ENCODE peak calls at places on chromosomes 11 and 22, in four cellular contexts. F, B, N and E are unnamed samples.

GRCh38 chr11:61327669-61328071 is 5.2 kb downstream of the DDB1 start:
- DNase-seq in N (peak), B (peak), F (no peak), E (peak)

GRCh38 chr11:19756675-19757475 is 44.2 kb downstream of the NAV2 start:
- DNase-seq in N (no peak), B (peak), F (no peak), E (peak)

GRCh38 chr22:46011627-46012181 is 34.7 kb upstream of the WNT7B start:
- DNase-seq in F (no peak), N (no peak), B (no peak), E (no peak)

GRCh38 chr11:65445101-65445603 is 22.6 kb downstream of the NEAT1 start:
- DNase-seq in B (peak), F (no peak), N (peak), E (no peak)

GRCh38 chr11:6648505-6648904 is 7.1 kb downstream of the DCHS1 start:
- DNase-seq in F (no peak), N (no peak), B (no peak), E (no peak)

GRCh38 chr11:1076061-1076665 is 1.5 kb downstream of the MUC2 start:
- DNase-seq in B (no peak), F (no peak), N (no peak), E (no peak)

GRCh38 chr11:100942016-100942415 is 187.6 kb downstream of the PGR start:
- DNase-seq in F (no peak), B (peak), N (no peak), E (peak)

GRCh38 chr11:60942970-60943565 is 8.9 kb downstream of the SLC15A3 start:
- DNase-seq in N (no peak), B (no peak), F (no peak), E (no peak)

GRCh38 chr11:76796511-76797203 is 13.5 kb downstream of the TSKU start:
- DNase-seq in F (no peak), N (no peak), B (no peak), E (no peak)

GRCh38 chr11:93532285-93532789 is 10.9 kb downstream of the SMCO4 start:
- DNase-seq in B (no peak), F (no peak), N (peak), E (no peak)

GRCh38 chr11:83819936-83820549 is 533.9 kb upstream of the CCDC90B start:
- DNase-seq in N (peak), F (peak), B (peak), E (peak)

GRCh38 chr11:120205596-120206161 is 5.2 kb upstream of the OAF start:
- DNase-seq in B (peak), N (peak), F (no peak), E (peak)

GRCh38 chr22:35311551-35311999 is 11.9 kb downstream of the TOM1 start:
- DNase-seq in N (no peak), B (no peak), F (no peak), E (no peak)

GRCh38 chr11:120571476-120571875 is 59.9 kb downstream of the GRIK4 start:
- DNase-seq in N (no peak), B (no peak), F (no peak), E (no peak)

GRCh38 chr22:43753718-43754117 is 58.4 kb downstream of the EFCAB6 start:
- DNase-seq in F (no peak), B (no peak), N (no peak), E (no peak)

GRCh38 chr22:34975721-34976120 is 90.2 kb upstream of the ISX start:
- DNase-seq in N (no peak), F (no peak), B (no peak), E (no peak)

GRCh38 chr11:19631657-19632325 is 80.8 kb upstream of the NAV2 start:
- DNase-seq in B (no peak), N (no peak), F (no peak), E (no peak)

GRCh38 chr11:18768472-18768901 is 23.1 kb downstream of the PTPN5 start:
- DNase-seq in N (no peak), F (no peak), B (no peak), E (no peak)

GRCh38 chr11:70326365-70326803 is 55.9 kb downstream of the PPFIA1 start:
- DNase-seq in N (peak), B (peak), F (no peak), E (peak)

GRCh38 chr22:11360632-11361031 is 4167.4 kb upstream of the OR11H1 start:
- DNase-seq in B (no peak), N (no peak), F (no peak), E (no peak)

GRCh38 chr11:105054723-105055492 is 9.8 kb upstream of the CARD16 start:
- DNase-seq in F (no peak), N (no peak), B (no peak), E (no peak)

GRCh38 chr11:13664351-13664750 is 4.1 kb upstream of the FAR1 start:
- DNase-seq in N (no peak), B (no peak), F (no peak), E (no peak)

GRCh38 chr11:1437500-1437899 is 47.8 kb downstream of the BRSK2 start:
- DNase-seq in N (peak), B (peak), F (no peak), E (peak)

GRCh38 chr11:62921201-62921572 is at the start of gene CHRM1:
- DNase-seq in N (no peak), F (no peak), B (no peak), E (no peak)

GRCh38 chr11:37786214-37786755 is 1188.2 kb upstream of the RAG2 start:
- DNase-seq in B (peak), F (no peak), N (peak), E (no peak)

GRCh38 chr11:118913411-118914125 is 12.2 kb downstream of the BCL9L start:
- DNase-seq in B (no peak), F (no peak), N (no peak), E (no peak)

GRCh38 chr22:20026204-20026908 is 5.4 kb downstream of the TANGO2 start:
- DNase-seq in B (no peak), N (no peak), F (no peak), E (no peak)

GRCh38 chr11:111942826-111943225 is 5.7 kb downstream of the DIXDC1 start:
- DNase-seq in N (peak), F (no peak), B (peak), E (peak)

GRCh38 chr11:76664578-76665061 is 5.9 kb downstream of the LRRC32 start:
- DNase-seq in F (no peak), N (no peak), B (no peak), E (no peak)

GRCh38 chr11:2775626-2776350 is 76.0 kb upstream of the KCNQ1OT1 start:
- DNase-seq in F (no peak), N (no peak), B (no peak), E (no peak)

GRCh38 chr11:105179542-105180278 is 40.1 kb upstream of the CARD18 start:
- DNase-seq in B (no peak), N (no peak), F (no peak), E (no peak)

GRCh38 chr11:58659910-58660570 is 37.6 kb downstream of the CNTF start:
- DNase-seq in N (no peak), F (no peak), B (no peak), E (no peak)

GRCh38 chr11:103619938-103620337 is 416.5 kb upstream of the DDI1 start:
- DNase-seq in F (no peak), B (no peak), N (no peak), E (no peak)

GRCh38 chr22:32482708-32483107 is 8.1 kb downstream of the FBXO7 start:
- DNase-seq in B (no peak), F (no peak), N (no peak), E (no peak)

GRCh38 chr11:122108828-122109227 is 7.2 kb downstream of the BLID start:
- DNase-seq in N (no peak), B (no peak), F (no peak), E (no peak)
- TF ChIP-seq CTCF in N (no peak), B (no peak), F (no peak), E (no peak)

GRCh38 chr22:49934144-49934890 is 15.9 kb downstream of the CRELD2 start:
- DNase-seq in F (no peak), N (peak), B (no peak), E (peak)
- H3K4me3 ChIP-seq in F (peak), N (peak), B (peak), E (peak)

GRCh38 chr11:9095421-9095820 is 4.0 kb upstream of the SCUBE2 start:
- DNase-seq in B (no peak), F (no peak), N (no peak), E (no peak)
- TF ChIP-seq CTCF in B (peak), F (peak), N (no peak), E (peak)

GRCh38 chr22:38506118-38506962 is at the start of gene DDX17:
- DNase-seq in B (peak), N (peak), F (peak), E (peak)

GRCh38 chr22:38504731-38505594 is 1.1 kb downstream of the DDX17 start:
- DNase-seq in F (no peak), N (peak), B (peak), E (peak)

GRCh38 chr22:38501797-38502672 is 4.1 kb downstream of the DDX17 start:
- DNase-seq in N (no peak), B (no peak), F (no peak), E (no peak)

GRCh38 chr22:38503021-38503420 is 3.1 kb downstream of the DDX17 start:
- DNase-seq in N (no peak), F (no peak), B (no peak), E (no peak)

GRCh38 chr22:38505595-38506117 is 455 bp downstream of the DDX17 start:
- DNase-seq in N (peak), F (peak), B (peak), E (peak)
- H3K4me3 ChIP-seq in N (peak), F (peak), B (peak), E (peak)

DNA sequence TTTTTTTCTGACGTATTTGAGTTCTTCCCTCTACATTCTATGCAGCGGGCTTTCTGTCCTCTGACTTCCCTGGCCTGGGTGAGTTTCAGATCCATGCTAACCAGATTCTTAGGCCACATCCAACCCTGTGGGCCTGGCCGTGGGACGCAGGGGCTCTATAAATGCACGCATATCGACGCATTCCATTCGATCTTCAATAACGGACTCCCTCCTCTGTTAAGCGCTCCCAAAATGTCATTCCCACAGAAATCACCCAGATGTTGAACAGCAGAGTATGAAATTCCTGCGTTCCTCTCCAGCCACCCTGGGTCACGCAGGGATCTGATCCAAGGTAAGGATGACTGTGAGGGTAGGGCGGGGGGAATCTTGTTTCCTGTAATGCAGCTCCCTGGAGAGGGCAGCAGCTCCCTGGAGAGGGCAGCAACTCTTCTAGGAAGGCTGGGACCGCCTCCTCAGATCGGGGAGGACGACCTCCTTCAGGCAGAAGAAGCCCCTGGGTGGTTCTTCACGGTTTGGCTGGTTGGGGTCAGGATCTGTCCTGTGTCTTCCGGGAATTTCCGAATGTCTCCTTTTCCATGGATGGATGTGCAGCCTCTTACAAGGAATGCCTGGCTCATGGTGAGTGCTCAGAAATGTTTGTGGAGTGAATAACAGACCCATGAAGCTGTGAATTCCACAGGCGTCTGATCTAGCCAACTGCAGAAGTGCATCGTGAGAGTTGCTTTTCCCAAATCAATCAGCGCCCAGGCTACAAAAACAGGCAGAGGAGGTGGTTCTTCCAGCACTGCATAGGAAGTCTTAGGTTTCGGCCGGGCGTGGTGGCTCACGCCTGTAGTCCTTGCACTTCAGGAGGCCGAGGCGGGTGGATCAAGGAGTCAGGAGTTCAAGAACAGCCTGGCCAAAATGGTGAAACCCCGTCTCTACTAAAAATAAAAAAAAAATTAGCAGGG is 12.2 kb downstream of the MRGPRD start:
- DNase-seq in N (no peak), B (no peak), F (no peak), E (no peak)
- TF ChIP-seq CTCF in N (no peak), B (no peak), F (no peak), E (peak)

GRCh38 chr11:73271936-73272679 is at the start of gene P2RY6:
- DNase-seq in N (peak), F (peak), B (peak), E (peak)
- H3K4me3 ChIP-seq in N (no peak), F (peak), B (no peak), E (no peak)

DNA sequence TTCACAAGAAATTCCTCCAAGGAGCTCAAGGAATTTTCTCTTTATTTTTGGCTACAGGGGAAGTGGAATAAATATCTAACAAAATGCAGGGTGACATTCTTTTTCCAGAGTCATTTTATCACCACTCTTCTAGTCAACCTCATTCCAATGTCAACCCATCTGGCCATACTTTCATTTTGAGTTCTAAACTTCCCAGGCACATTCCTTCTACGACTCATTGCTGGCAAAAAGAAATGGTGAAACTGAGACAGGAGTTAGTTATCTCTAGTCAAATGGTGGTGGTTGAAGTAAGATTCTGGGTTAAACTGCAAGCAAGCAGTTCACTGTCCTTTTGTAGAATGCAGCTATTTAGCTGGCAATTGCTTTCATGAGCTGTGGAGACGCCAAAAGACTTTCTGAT is 304.7 kb downstream of the CADM1 start:
- DNase-seq in B (no peak), N (no peak), F (no peak), E (no peak)
- TF ChIP-seq CTCF in B (no peak), N (no peak), F (no peak), E (no peak)

GRCh38 chr11:117202386-117203068 is 3.4 kb downstream of the TAGLN start:
- DNase-seq in B (no peak), N (peak), F (no peak), E (no peak)
- H3K4me3 ChIP-seq in B (peak), N (peak), F (no peak), E (peak)

GRCh38 chr11:10857604-10858504 is at the start of gene ZBED5:
- DNase-seq in B (peak), N (peak), F (peak), E (peak)
- TF ChIP-seq CTCF in B (no peak), N (no peak), F (no peak), E (peak)

GRCh38 chr22:26501996-26502395 is 10.3 kb downstream of the TFIP11 start:
- DNase-seq in N (no peak), F (no peak), B (no peak), E (no peak)

GRCh38 chr22:26499188-26499703 is 13.0 kb downstream of the TFIP11 start:
- DNase-seq in B (no peak), F (no peak), N (no peak), E (no peak)

GRCh38 chr22:26508148-26508547 is 4.1 kb downstream of the TFIP11 start:
- DNase-seq in B (no peak), F (no peak), N (no peak), E (no peak)

GRCh38 chr22:26503758-26504157 is 8.5 kb downstream of the TFIP11 start:
- DNase-seq in F (no peak), N (no peak), B (no peak), E (no peak)

DNA sequence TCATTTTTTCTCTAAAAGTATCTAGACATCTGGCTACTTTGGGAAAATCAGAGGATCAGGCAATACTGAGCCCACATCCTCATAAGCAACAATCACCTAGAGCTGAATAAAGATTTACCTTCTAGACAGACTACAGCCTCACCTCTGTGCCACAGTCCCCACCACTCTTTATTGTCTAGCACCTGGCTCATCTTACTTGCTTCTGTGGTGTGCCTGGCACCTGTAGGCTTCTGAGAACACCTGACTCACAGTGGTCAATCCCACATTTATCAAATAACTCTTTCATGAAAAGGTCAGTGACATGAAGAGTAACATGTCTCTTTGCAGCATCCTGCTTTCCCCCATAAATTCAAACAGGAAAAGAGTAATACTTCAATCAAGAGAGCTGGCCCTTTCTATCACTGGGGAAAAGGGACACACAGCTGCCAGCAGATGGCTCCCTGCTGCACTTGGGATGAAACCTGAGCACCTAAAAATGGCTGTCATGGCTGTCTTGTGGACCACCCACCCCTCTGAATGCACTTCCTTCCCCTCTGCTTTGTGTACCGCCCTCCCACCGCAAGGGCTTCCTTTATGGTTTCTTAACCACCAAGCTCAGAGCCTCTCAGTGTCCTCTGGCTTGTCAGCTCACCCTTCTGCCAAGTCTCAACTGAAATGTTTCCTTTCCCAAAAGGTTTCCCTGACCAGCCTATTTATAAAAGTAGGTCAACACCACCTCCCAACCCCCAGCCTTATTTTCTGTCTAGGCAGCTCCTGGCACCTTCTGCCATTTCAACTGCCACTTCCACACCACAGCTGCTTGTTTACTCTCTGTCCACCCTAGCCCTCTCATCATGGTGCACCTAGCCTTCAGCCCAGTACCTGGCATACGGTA is 9.3 kb downstream of the TFIP11 start:
- DNase-seq in F (no peak), B (peak), N (peak), E (peak)
- H3K4me3 ChIP-seq in F (no peak), B (no peak), N (no peak), E (no peak)